ENCODE peak calls at places on chromosome 10, in nine cellular contexts. One of them, this sample, is unnamed.

GRCh38 chr10:22666287-22667092 is 47.9 kb downstream of the PIP4K2A start:
- DNase-seq in esophagus squamous epithelium: no peak
- DNase-seq in cardiac fibroblast: peak; percentile 47
- DNase-seq in retinal pigment epithelial cell: no peak
- DNase-seq in lower leg skin: no peak
- DNase-seq in lower lobe of right lung: no peak
- DNase-seq in BJ: no peak
- DNase-seq in body of pancreas: peak; percentile 32
- DNase-seq in IMR-90: peak; percentile 62
- DNase-seq in this sample: peak; percentile 61

GRCh38 chr10:88379575-88379974 is 203.5 kb downstream of the RNLS start:
- DNase-seq in esophagus squamous epithelium: no peak
- DNase-seq in cardiac fibroblast: peak; percentile 84
- DNase-seq in retinal pigment epithelial cell: no peak
- DNase-seq in lower leg skin: no peak
- DNase-seq in lower lobe of right lung: no peak
- DNase-seq in BJ: no peak
- DNase-seq in body of pancreas: no peak
- DNase-seq in IMR-90: peak; percentile 82
- DNase-seq in this sample: no peak

GRCh38 chr10:79415736-79416577 is 29.5 kb downstream of the ZCCHC24 start:
- DNase-seq in esophagus squamous epithelium: no peak
- DNase-seq in cardiac fibroblast: no peak
- DNase-seq in retinal pigment epithelial cell: no peak
- DNase-seq in lower leg skin: no peak
- DNase-seq in lower lobe of right lung: peak; percentile 26
- DNase-seq in BJ: no peak
- DNase-seq in body of pancreas: peak; percentile 6
- DNase-seq in IMR-90: no peak
- DNase-seq in this sample: no peak

GRCh38 chr10:123044391-123044790 is 35.6 kb downstream of the ACADSB start:
- DNase-seq in esophagus squamous epithelium: no peak
- DNase-seq in cardiac fibroblast: peak; percentile 25
- DNase-seq in retinal pigment epithelial cell: no peak
- DNase-seq in lower leg skin: no peak
- DNase-seq in lower lobe of right lung: no peak
- DNase-seq in BJ: no peak
- DNase-seq in body of pancreas: no peak
- DNase-seq in IMR-90: peak; percentile 5
- DNase-seq in this sample: no peak

GRCh38 chr10:59362991-59363390 is 642 bp upstream of the FAM13C start:
- DNase-seq in esophagus squamous epithelium: no peak
- DNase-seq in cardiac fibroblast: peak; percentile 43
- DNase-seq in retinal pigment epithelial cell: no peak
- DNase-seq in lower leg skin: peak; percentile 67
- DNase-seq in lower lobe of right lung: peak; percentile 58
- DNase-seq in BJ: no peak
- DNase-seq in body of pancreas: peak; percentile 65
- DNase-seq in IMR-90: peak; percentile 33
- DNase-seq in this sample: no peak

GRCh38 chr10:49187044-49187484 is 1.1 kb downstream of the TMEM273 start:
- DNase-seq in esophagus squamous epithelium: no peak
- DNase-seq in cardiac fibroblast: no peak
- DNase-seq in retinal pigment epithelial cell: no peak
- DNase-seq in lower leg skin: peak; percentile 11
- DNase-seq in lower lobe of right lung: no peak
- DNase-seq in BJ: no peak
- DNase-seq in body of pancreas: no peak
- DNase-seq in IMR-90: no peak
- DNase-seq in this sample: no peak

GRCh38 chr10:57096044-57096443 is 735.0 kb upstream of the ZWINT start:
- DNase-seq in esophagus squamous epithelium: no peak
- DNase-seq in cardiac fibroblast: no peak
- DNase-seq in retinal pigment epithelial cell: no peak
- DNase-seq in lower leg skin: no peak
- DNase-seq in lower lobe of right lung: no peak
- DNase-seq in BJ: no peak
- DNase-seq in body of pancreas: no peak
- DNase-seq in IMR-90: no peak
- DNase-seq in this sample: no peak

GRCh38 chr10:114626841-114627240 is 31.2 kb downstream of the ABLIM1 start:
- DNase-seq in esophagus squamous epithelium: no peak
- DNase-seq in cardiac fibroblast: no peak
- DNase-seq in retinal pigment epithelial cell: no peak
- DNase-seq in lower leg skin: no peak
- DNase-seq in lower lobe of right lung: no peak
- DNase-seq in BJ: no peak
- DNase-seq in body of pancreas: no peak
- DNase-seq in IMR-90: peak; percentile 38
- DNase-seq in this sample: no peak

GRCh38 chr10:15545884-15546283 is 173.8 kb downstream of the ITGA8 start:
- DNase-seq in esophagus squamous epithelium: no peak
- DNase-seq in cardiac fibroblast: no peak
- DNase-seq in retinal pigment epithelial cell: no peak
- DNase-seq in lower leg skin: no peak
- DNase-seq in lower lobe of right lung: no peak
- DNase-seq in BJ: no peak
- DNase-seq in body of pancreas: no peak
- DNase-seq in IMR-90: no peak
- DNase-seq in this sample: no peak

GRCh38 chr10:69864321-69864720 is 62.6 kb downstream of the COL13A1 start:
- DNase-seq in esophagus squamous epithelium: no peak
- DNase-seq in cardiac fibroblast: peak; percentile 95
- DNase-seq in retinal pigment epithelial cell: no peak
- DNase-seq in lower leg skin: no peak
- DNase-seq in lower lobe of right lung: no peak
- DNase-seq in BJ: peak; percentile 74
- DNase-seq in body of pancreas: no peak
- DNase-seq in IMR-90: peak; percentile 93
- DNase-seq in this sample: no peak

GRCh38 chr10:91592282-91593020 is 40.4 kb downstream of the PPP1R3C start:
- DNase-seq in esophagus squamous epithelium: no peak
- DNase-seq in cardiac fibroblast: no peak
- DNase-seq in retinal pigment epithelial cell: no peak
- DNase-seq in lower leg skin: no peak
- DNase-seq in lower lobe of right lung: no peak
- DNase-seq in BJ: no peak
- DNase-seq in body of pancreas: peak; percentile 72
- DNase-seq in IMR-90: no peak
- DNase-seq in this sample: no peak

GRCh38 chr10:94299417-94299816 is 63.3 kb downstream of the NOC3L start:
- DNase-seq in esophagus squamous epithelium: no peak
- DNase-seq in cardiac fibroblast: peak; percentile 37
- DNase-seq in retinal pigment epithelial cell: peak; percentile 82
- DNase-seq in lower leg skin: no peak
- DNase-seq in lower lobe of right lung: no peak
- DNase-seq in BJ: no peak
- DNase-seq in body of pancreas: no peak
- DNase-seq in IMR-90: peak; percentile 48
- DNase-seq in this sample: peak; percentile 57

GRCh38 chr10:34091796-34092195 is 723.3 kb downstream of the PARD3 start:
- DNase-seq in esophagus squamous epithelium: no peak
- DNase-seq in cardiac fibroblast: peak; percentile 20
- DNase-seq in retinal pigment epithelial cell: no peak
- DNase-seq in lower leg skin: peak; percentile 4
- DNase-seq in lower lobe of right lung: no peak
- DNase-seq in BJ: no peak
- DNase-seq in body of pancreas: no peak
- DNase-seq in IMR-90: no peak
- DNase-seq in this sample: no peak

GRCh38 chr10:5841965-5842364 is 28.7 kb upstream of the GDI2 start:
- DNase-seq in esophagus squamous epithelium: no peak
- DNase-seq in cardiac fibroblast: no peak
- DNase-seq in retinal pigment epithelial cell: no peak
- DNase-seq in lower leg skin: no peak
- DNase-seq in lower lobe of right lung: no peak
- DNase-seq in BJ: no peak
- DNase-seq in body of pancreas: no peak
- DNase-seq in IMR-90: no peak
- DNase-seq in this sample: no peak

GRCh38 chr10:104138131-104138530 is 16.2 kb downstream of the SFR1 start:
- DNase-seq in esophagus squamous epithelium: no peak
- DNase-seq in cardiac fibroblast: no peak
- DNase-seq in retinal pigment epithelial cell: no peak
- DNase-seq in lower leg skin: no peak
- DNase-seq in lower lobe of right lung: no peak
- DNase-seq in BJ: no peak
- DNase-seq in body of pancreas: no peak
- DNase-seq in IMR-90: no peak
- DNase-seq in this sample: no peak

GRCh38 chr10:104142081-104142480 is 20.1 kb downstream of the SFR1 start:
- DNase-seq in esophagus squamous epithelium: no peak
- DNase-seq in cardiac fibroblast: no peak
- DNase-seq in retinal pigment epithelial cell: no peak
- DNase-seq in lower leg skin: no peak
- DNase-seq in lower lobe of right lung: no peak
- DNase-seq in BJ: no peak
- DNase-seq in body of pancreas: no peak
- DNase-seq in IMR-90: no peak
- DNase-seq in this sample: no peak

GRCh38 chr10:104143829-104144228 is 21.9 kb downstream of the SFR1 start:
- DNase-seq in esophagus squamous epithelium: no peak
- DNase-seq in cardiac fibroblast: no peak
- DNase-seq in retinal pigment epithelial cell: no peak
- DNase-seq in lower leg skin: no peak
- DNase-seq in lower lobe of right lung: no peak
- DNase-seq in BJ: no peak
- DNase-seq in body of pancreas: no peak
- DNase-seq in IMR-90: no peak
- DNase-seq in this sample: no peak

DNA sequence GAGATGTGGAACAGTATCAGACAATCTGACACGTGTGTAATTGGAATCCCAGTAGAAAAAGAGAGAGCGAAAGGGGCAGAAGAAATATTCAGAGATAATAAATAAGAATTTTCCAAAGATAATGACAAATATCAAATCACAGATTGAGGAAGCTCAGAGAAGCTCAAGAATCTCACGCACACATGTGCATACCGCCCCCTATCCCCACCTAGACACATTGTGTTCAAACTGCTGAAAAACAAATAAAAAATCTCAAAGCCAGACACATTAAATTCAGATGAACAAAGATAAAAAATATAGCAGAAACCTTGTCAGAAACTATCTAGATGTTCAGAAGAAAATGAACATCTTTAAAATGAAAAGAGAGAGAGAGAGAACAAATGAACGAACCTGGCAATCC is 17.2 kb downstream of the SFR1 start:
- DNase-seq in esophagus squamous epithelium: no peak
- DNase-seq in cardiac fibroblast: peak; percentile 30
- DNase-seq in retinal pigment epithelial cell: no peak
- DNase-seq in lower leg skin: no peak
- DNase-seq in lower lobe of right lung: no peak
- DNase-seq in BJ: no peak
- DNase-seq in body of pancreas: no peak
- DNase-seq in IMR-90: no peak
- DNase-seq in this sample: peak; percentile 21
- TF ChIP-seq CTCF in esophagus squamous epithelium: peak; percentile 18
- TF ChIP-seq CTCF in cardiac fibroblast: peak; percentile 43
- TF ChIP-seq CTCF in retinal pigment epithelial cell: peak; percentile 51
- TF ChIP-seq CTCF in lower leg skin: no peak
- TF ChIP-seq CTCF in lower lobe of right lung: no peak
- TF ChIP-seq CTCF in BJ: peak; percentile 48
- TF ChIP-seq CTCF in body of pancreas: no peak
- TF ChIP-seq CTCF in IMR-90: no peak
- TF ChIP-seq CTCF in this sample: peak; percentile 8

DNA sequence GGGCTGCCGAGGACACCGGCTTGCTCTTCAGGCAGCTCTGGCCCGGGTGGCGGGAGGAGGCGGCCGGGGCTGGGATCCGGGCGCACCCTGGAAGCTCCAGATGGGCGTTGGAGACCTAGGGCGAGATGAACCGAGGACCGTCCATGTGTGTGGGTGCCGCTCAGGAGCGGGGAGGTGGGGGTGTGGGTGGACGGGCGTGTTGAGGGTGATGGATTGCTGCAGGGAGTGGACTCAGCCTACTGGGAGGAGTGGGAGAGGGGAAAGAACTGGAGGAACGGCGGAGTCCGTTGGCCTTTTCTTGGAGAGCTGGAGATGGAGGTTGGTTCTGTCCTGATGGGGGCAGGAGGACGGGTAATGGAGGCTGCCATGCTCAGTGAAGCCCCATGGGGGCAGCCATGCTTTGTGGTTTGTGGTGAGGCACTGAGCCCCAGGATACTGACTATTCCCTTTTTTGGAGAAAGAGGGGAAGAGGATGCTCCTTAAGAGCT is 27.1 kb downstream of the HIF1AN start:
- DNase-seq in esophagus squamous epithelium: no peak
- DNase-seq in cardiac fibroblast: peak; percentile 51
- DNase-seq in retinal pigment epithelial cell: no peak
- DNase-seq in lower leg skin: no peak
- DNase-seq in lower lobe of right lung: no peak
- DNase-seq in BJ: no peak
- DNase-seq in body of pancreas: no peak
- DNase-seq in IMR-90: peak; percentile 37
- DNase-seq in this sample: peak; percentile 71
- TF ChIP-seq CTCF in esophagus squamous epithelium: no peak
- TF ChIP-seq CTCF in cardiac fibroblast: peak; percentile 46
- TF ChIP-seq CTCF in retinal pigment epithelial cell: peak; percentile 50
- TF ChIP-seq CTCF in lower leg skin: no peak
- TF ChIP-seq CTCF in lower lobe of right lung: no peak
- TF ChIP-seq CTCF in BJ: peak; percentile 55
- TF ChIP-seq CTCF in body of pancreas: peak; percentile 27
- TF ChIP-seq CTCF in IMR-90: peak; percentile 47
- TF ChIP-seq CTCF in this sample: peak; percentile 18

DNA sequence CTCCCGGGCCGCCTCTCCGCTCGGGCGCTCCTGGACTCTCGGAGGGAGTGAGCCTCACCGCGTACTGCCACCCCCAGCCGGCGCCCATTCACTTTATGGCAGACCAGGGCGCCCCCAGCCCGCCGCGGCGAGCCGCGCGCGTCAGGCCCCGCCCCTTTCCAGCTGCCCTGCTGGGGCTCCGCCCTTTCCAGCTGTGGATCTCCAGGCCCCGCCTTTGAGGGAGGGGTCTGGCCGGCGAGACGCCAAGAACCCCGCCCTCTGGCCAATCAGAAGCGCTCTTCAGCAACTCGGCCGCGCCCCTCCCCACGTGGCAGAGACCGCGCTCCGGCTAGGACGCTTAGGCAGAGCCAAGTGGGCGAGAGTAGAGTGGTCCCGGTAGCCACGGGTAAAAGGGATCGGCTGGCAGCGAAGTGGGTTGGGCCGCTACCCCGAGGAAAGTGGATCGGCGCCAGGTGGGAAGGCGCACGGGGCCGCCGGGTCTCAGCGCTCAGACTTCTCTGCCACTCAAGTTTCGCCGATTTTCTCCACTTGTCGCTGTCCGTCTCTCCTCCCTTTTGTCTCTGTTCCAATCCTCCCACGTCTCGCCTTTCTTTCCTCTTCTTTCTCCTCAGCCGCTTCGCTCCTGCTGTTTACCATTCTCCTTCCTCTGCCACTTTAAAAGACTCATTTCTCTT is at the start of gene PITX3:
- DNase-seq in esophagus squamous epithelium: peak; percentile 33
- DNase-seq in cardiac fibroblast: peak; percentile 92
- DNase-seq in retinal pigment epithelial cell: no peak
- DNase-seq in lower leg skin: peak; percentile 93
- DNase-seq in lower lobe of right lung: peak; percentile 93
- DNase-seq in BJ: peak; percentile 45
- DNase-seq in body of pancreas: peak; percentile 86
- DNase-seq in IMR-90: peak; percentile 87
- DNase-seq in this sample: peak; percentile 83
- TF ChIP-seq CTCF in esophagus squamous epithelium: no peak
- TF ChIP-seq CTCF in cardiac fibroblast: no peak
- TF ChIP-seq CTCF in retinal pigment epithelial cell: no peak
- TF ChIP-seq CTCF in lower leg skin: no peak
- TF ChIP-seq CTCF in lower lobe of right lung: no peak
- TF ChIP-seq CTCF in BJ: no peak
- TF ChIP-seq CTCF in body of pancreas: peak; percentile 1
- TF ChIP-seq CTCF in IMR-90: no peak
- TF ChIP-seq CTCF in this sample: no peak

GRCh38 chr10:72215611-72216549 is at the start of the genes ANAPC16 and ASCC1:
- DNase-seq in esophagus squamous epithelium: peak; percentile 62
- DNase-seq in cardiac fibroblast: peak; percentile 95
- DNase-seq in retinal pigment epithelial cell: peak; percentile 63
- DNase-seq in lower leg skin: peak; percentile 87
- DNase-seq in lower lobe of right lung: peak; percentile 94
- DNase-seq in BJ: peak; percentile 59
- DNase-seq in body of pancreas: peak; percentile 91
- DNase-seq in IMR-90: peak; percentile 89
- DNase-seq in this sample: peak; percentile 85
- TF ChIP-seq CTCF in esophagus squamous epithelium: no peak
- TF ChIP-seq CTCF in cardiac fibroblast: no peak
- TF ChIP-seq CTCF in retinal pigment epithelial cell: no peak
- TF ChIP-seq CTCF in lower leg skin: no peak
- TF ChIP-seq CTCF in lower lobe of right lung: no peak
- TF ChIP-seq CTCF in BJ: no peak
- TF ChIP-seq CTCF in body of pancreas: no peak
- TF ChIP-seq CTCF in IMR-90: peak; percentile 2
- TF ChIP-seq CTCF in this sample: no peak

This sample was measured in HL-60.